ENCODE peak calls at places on chromosomes 2 and 18, in six cellular contexts. P is HL-60; Z is pancreas; B is effector memory CD8-positive, alpha-beta T cell; V is activated CD4-positive, alpha-beta T cell treated with anti-CD3 and anti-CD28 coated beads, Interleukin-2, amount 10 ng/mL, durations not matched to agents 7 days and 5 days; R is cardiac septum. H is an unnamed sample.
A peak's percentile ranks its signal among the peaks of the same experiment; 100 is the strongest.

GRCh38 chr2:195660265-195660890 is 3.4 kb downstream of the SLC39A10 start:
- DNase-seq in P (peak; percentile 76), Z (peak; percentile 76), B (peak; percentile 80), V (peak; percentile 91), R (no peak), H (no peak)

GRCh38 chr2:73254343-73255006 is 20.4 kb downstream of the CCT7 start:
- DNase-seq in P (no peak), Z (no peak), B (no peak), V (no peak), R (no peak), H (no peak)

GRCh38 chr18:74216661-74217110 is 68.4 kb downstream of the TIMM21 start:
- DNase-seq in P (no peak), Z (peak; percentile 9), B (no peak), V (no peak), R (no peak), H (no peak)

GRCh38 chr2:160351978-160352377 is 141.6 kb downstream of the RBMS1 start:
- DNase-seq in P (peak; percentile 31), Z (no peak), B (no peak), V (no peak), R (no peak), H (no peak)

GRCh38 chr2:21362101-21362500 is 238.3 kb downstream of the TDRD15 start:
- DNase-seq in P (no peak), Z (no peak), B (no peak), V (no peak), R (no peak), H (no peak)

GRCh38 chr2:13000644-13001375 is 284.1 kb downstream of the TRIB2 start:
- DNase-seq in P (no peak), Z (peak; percentile 58), B (no peak), V (no peak), R (no peak), H (no peak)

GRCh38 chr2:6692061-6692460 is 173.6 kb downstream of the CMPK2 start:
- DNase-seq in P (no peak), Z (no peak), B (no peak), V (no peak), R (no peak), H (no peak)

GRCh38 chr2:5932556-5933469 is 240.6 kb downstream of the SOX11 start:
- DNase-seq in P (no peak), Z (peak; percentile 29), B (no peak), V (no peak), R (peak; percentile 82), H (no peak)

GRCh38 chr2:40095003-40095402 is 315.9 kb upstream of the THUMPD2 start:
- DNase-seq in P (no peak), Z (no peak), B (no peak), V (no peak), R (no peak), H (no peak)

GRCh38 chr18:54949588-54949987 is 9.7 kb downstream of the CCDC68 start:
- DNase-seq in P (no peak), Z (no peak), B (no peak), V (no peak), R (no peak), H (no peak)

GRCh38 chr2:217551229-217551909 is 451.4 kb downstream of the TNS1 start:
- DNase-seq in P (no peak), Z (no peak), B (no peak), V (no peak), R (no peak), H (no peak)

GRCh38 chr18:13605477-13605876 is 120.9 kb downstream of the FAM210A start:
- DNase-seq in P (no peak), Z (no peak), B (no peak), V (peak; percentile 1), R (no peak), H (no peak)

GRCh38 chr2:129004940-129005490 is 686.3 kb upstream of the HS6ST1 start:
- DNase-seq in P (no peak), Z (no peak), B (no peak), V (no peak), R (no peak), H (no peak)

GRCh38 chr2:47907097-47907781 is 941 bp upstream of the FBXO11 start:
- DNase-seq in P (peak; percentile 12), Z (peak; percentile 29), B (peak; percentile 9), V (peak; percentile 46), R (no peak), H (no peak)

GRCh38 chr2:6913415-6914157 is 3.6 kb upstream of the RNF144A start:
- DNase-seq in P (no peak), Z (no peak), B (no peak), V (peak; percentile 72), R (no peak), H (no peak)

GRCh38 chr2:36366491-36367120 is 11.0 kb downstream of the CRIM1 start:
- DNase-seq in P (no peak), Z (no peak), B (no peak), V (no peak), R (no peak), H (no peak)

GRCh38 chr2:46337208-46337994 is 40.2 kb downstream of the EPAS1 start:
- DNase-seq in P (no peak), Z (peak; percentile 53), B (no peak), V (peak; percentile 15), R (no peak), H (no peak)

GRCh38 chr18:40866013-40866644 is 1088.9 kb upstream of the PIK3C3 start:
- DNase-seq in P (no peak), Z (no peak), B (no peak), V (peak; percentile 6), R (no peak), H (peak; percentile 7)

GRCh38 chr18:10015941-10016819 is 102.4 kb downstream of the VAPA start:
- DNase-seq in P (no peak), Z (no peak), B (no peak), V (no peak), R (no peak), H (no peak)

GRCh38 chr2:212421571-212422334 is 116.8 kb downstream of the ERBB4 start:
- DNase-seq in P (no peak), Z (no peak), B (no peak), V (no peak), R (no peak), H (no peak)

GRCh38 chr2:36769106-36769505 is 72.6 kb downstream of the VIT start:
- DNase-seq in P (no peak), Z (no peak), B (no peak), V (no peak), R (no peak), H (no peak)

GRCh38 chr2:231245253-231246094 is 47.0 kb downstream of the ARMC9 start:
- DNase-seq in P (peak; percentile 42), Z (peak; percentile 42), B (no peak), V (no peak), R (peak; percentile 72), H (no peak)